ENCODE peak calls at places on chromosomes 13 and 19, in nine cellular contexts. V is fibroblast of lung, H is tibial nerve, Q is ascending aorta, X is PC-3, Z is left ventricle myocardium inferior, S is Caco-2, E is cardiac muscle cell, U is H1. T is an unnamed sample. For H3K27me3, the result is how much of the 10 kb centered on the place peaks cover.

GRCh38 chr19:42088471-42089190 is 12.7 kb downstream of the ZNF574 start:
- DNase-seq in V (peak), H (no peak), Q (no peak), X (no peak), Z (no peak), S (no peak), E (peak), U (no peak), T (no peak)

GRCh38 chr19:51681286-51681956 is 11.7 kb upstream of the SPACA6 start:
- DNase-seq in V (peak), H (no peak), Q (no peak), X (peak), Z (no peak), S (no peak), E (peak), U (no peak), T (no peak)

GRCh38 chr19:15516363-15516762 is 8.0 kb downstream of the CYP4F22 start:
- DNase-seq in V (no peak), H (no peak), Q (no peak), X (no peak), Z (no peak), S (no peak), E (no peak), U (no peak), T (no peak)

GRCh38 chr13:30359999-30360398 is 52.6 kb upstream of the KATNAL1 start:
- DNase-seq in V (no peak), H (no peak), Q (no peak), X (no peak), Z (no peak), S (no peak), E (no peak), U (no peak), T (no peak)

GRCh38 chr19:36771275-36772231 is 1.1 kb downstream of the ZNF850 start:
- DNase-seq in V (peak), H (peak), Q (no peak), X (peak), Z (peak), S (peak), E (peak), U (peak), T (peak)

GRCh38 chr19:54916822-54917221 is 10.9 kb downstream of the NCR1 start:
- DNase-seq in V (no peak), H (no peak), Q (no peak), X (no peak), Z (no peak), S (no peak), E (no peak), U (no peak), T (no peak)

GRCh38 chr19:3285647-3286176 is 61.3 kb downstream of the CELF5 start:
- DNase-seq in V (peak), H (no peak), Q (no peak), X (no peak), Z (no peak), S (peak), E (peak), U (peak), T (no peak)

GRCh38 chr19:38049105-38049649 is 142.2 kb downstream of the SIPA1L3 start:
- DNase-seq in V (no peak), H (no peak), Q (no peak), X (no peak), Z (no peak), S (no peak), E (peak), U (no peak), T (no peak)

GRCh38 chr19:31328238-31328637 is 21.0 kb downstream of the TSHZ3 start:
- DNase-seq in V (no peak), H (no peak), Q (no peak), X (no peak), Z (no peak), S (no peak), E (no peak), U (no peak), T (no peak)

GRCh38 chr19:751501-752341 is 809 bp downstream of the MISP start:
- DNase-seq in V (peak), H (no peak), Q (no peak), X (peak), Z (no peak), S (peak), E (peak), U (no peak), T (no peak)

GRCh38 chr19:3514930-3515329 is 8.8 kb downstream of the FZR1 start:
- DNase-seq in V (no peak), H (no peak), Q (no peak), X (no peak), Z (no peak), S (no peak), E (no peak), U (no peak), T (no peak)

GRCh38 chr19:18487576-18488402 is 34.1 kb downstream of the ELL start:
- DNase-seq in V (no peak), H (no peak), Q (no peak), X (no peak), Z (no peak), S (no peak), E (no peak), U (no peak), T (no peak)

GRCh38 chr19:48717059-48717395 is 2.5 kb downstream of the MAMSTR start:
- DNase-seq in V (peak), H (no peak), Q (no peak), X (no peak), Z (no peak), S (no peak), E (no peak), U (no peak), T (no peak)

GRCh38 chr19:48715276-48715675 is 4.2 kb downstream of the MAMSTR start:
- DNase-seq in V (no peak), H (no peak), Q (no peak), X (no peak), Z (no peak), S (no peak), E (no peak), U (no peak), T (peak)

GRCh38 chr19:48714759-48715261 is 4.7 kb downstream of the MAMSTR start:
- DNase-seq in V (no peak), H (no peak), Q (no peak), X (no peak), Z (no peak), S (no peak), E (no peak), U (no peak), T (peak)

GRCh38 chr19:48713864-48714755 is 5.4 kb downstream of the MAMSTR start:
- DNase-seq in V (peak), H (peak), Q (peak), X (peak), Z (peak), S (peak), E (peak), U (peak), T (peak)

DNA sequence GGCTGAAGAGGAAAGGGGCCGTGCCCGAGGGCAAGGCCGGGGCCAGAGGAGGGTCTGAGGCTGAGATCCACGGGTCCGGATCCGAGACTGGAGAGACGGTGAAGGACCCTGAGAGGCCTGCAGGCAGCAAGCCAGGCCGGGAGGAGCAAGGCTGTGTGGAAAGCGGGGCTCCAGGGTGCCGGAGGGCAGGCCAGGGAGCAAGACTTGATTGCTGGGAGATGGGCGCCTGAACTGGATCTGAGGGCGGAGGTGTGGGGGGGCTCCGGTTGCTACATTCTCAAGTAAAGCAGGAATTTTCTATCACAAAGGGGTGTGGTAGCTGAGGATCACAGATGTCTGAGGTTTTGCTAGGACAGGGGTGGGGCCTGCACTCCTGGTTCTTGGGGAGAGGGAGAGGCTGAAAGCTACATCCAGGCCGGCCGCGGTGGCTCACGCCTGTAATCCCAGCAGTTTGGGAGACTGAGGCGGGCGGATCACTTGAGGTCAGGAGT is 3.8 kb downstream of the MAMSTR start:
- DNase-seq in V (no peak), H (no peak), Q (no peak), X (no peak), Z (no peak), S (no peak), E (no peak), U (no peak), T (peak)
- H3K4me3 ChIP-seq in V (peak), H (no peak), Q (peak), X (no peak), Z (peak), S (no peak), E (no peak), U (no peak), T (peak)

DNA sequence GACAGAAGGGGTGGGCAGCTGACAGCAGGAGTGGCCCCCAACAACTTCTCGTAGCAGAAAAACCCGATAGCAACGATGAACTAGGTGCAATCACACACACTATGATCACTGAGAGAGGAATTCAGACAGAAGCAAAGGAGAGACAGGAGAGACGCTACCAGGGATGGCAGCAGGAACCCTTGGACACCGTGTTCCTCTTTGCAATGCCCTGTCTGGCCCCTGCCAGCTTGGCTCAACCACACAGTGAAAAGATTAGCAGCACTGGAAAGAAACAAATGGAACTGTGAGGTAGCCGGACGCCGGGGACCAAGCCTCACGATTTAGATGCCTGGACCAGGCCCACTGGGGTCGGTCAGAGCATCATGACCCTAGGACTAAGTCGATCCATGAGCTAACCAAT is 23.6 kb downstream of the DCAF15 start:
- DNase-seq in V (no peak), H (no peak), Q (no peak), X (no peak), Z (no peak), S (no peak), E (no peak), U (no peak), T (no peak)
- H3K27me3 ChIP-seq in V (under half), H (under half), Q (under half), X (under half), Z (under half), S (under half), E (under half), U (under half), T (under half)

DNA sequence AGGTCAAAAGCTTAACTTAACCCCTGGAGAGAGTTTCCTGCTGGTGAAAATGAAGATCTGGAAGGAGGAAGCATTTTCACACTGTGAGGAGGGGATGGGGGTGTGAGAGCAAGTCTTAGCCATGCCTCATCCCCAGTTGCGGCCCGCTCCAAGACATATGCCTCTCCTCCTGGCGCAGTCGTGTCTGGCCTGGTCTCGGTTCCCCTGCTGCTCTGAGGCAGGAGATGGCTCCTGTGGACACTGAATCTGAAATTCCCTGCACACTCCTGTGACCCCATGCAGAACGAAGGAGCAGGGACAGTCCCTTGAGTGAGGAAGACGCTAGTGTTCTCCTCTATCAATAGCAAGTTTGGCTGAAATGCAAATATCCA is 350 bp upstream of the ZNF69 start:
- DNase-seq in V (no peak), H (no peak), Q (no peak), X (no peak), Z (no peak), S (no peak), E (no peak), U (no peak), T (no peak)
- H3K4me3 ChIP-seq in V (peak), H (peak), Q (peak), X (peak), Z (peak), S (no peak), E (peak), U (no peak), T (peak)

DNA sequence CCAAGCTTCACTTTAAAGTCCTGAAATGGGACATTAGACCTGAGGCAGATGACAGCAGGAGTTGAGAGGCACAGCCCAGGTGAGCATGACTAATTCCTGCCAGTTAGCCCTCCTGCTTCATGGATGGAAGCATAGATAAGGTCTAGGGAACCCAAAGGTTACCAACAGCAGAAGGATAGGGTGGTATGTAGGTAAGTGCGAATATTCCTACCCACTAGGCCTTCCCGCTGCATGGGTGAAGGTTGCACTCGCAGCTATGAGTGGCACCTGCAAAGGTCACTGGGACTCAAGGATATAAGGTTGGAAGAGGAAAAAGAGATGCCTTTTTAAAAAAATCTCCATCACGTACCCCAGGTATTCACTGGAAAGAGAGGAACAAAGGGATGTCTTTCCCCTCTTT is 12.2 kb upstream of the MLLT1 start:
- DNase-seq in V (peak), H (no peak), Q (no peak), X (no peak), Z (no peak), S (no peak), E (peak), U (no peak), T (no peak)
- H3K27me3 ChIP-seq in V (under half), H (under half), Q (under half), X (under half), Z (under half), S (under half), E (under half), U (under half), T (under half)

T was measured in ovary.